ENCODE peak calls at places on chromosomes 7 and 10, in eight cellular contexts. Q is A549, I is ovary, L is tibial nerve, B is K562, R is transverse colon, V is HepG2, U is SK-N-SH. S is an unnamed sample.

GRCh38 chr10:132497083-132497680 is 40.4 kb upstream of the INPP5A start:
- DNase-seq in Q (no peak), I (no peak), L (no peak), B (no peak), R (no peak), V (no peak), U (no peak), S (no peak)

GRCh38 chr7:77266162-77266807 is 66.7 kb upstream of the FGL2 start:
- DNase-seq in Q (no peak), I (no peak), L (no peak), B (no peak), R (no peak), V (no peak), U (no peak), S (no peak)

GRCh38 chr7:158695726-158696452 is 8.7 kb downstream of the NCAPG2 start:
- DNase-seq in Q (peak; percentile 76), I (peak; percentile 73), L (peak; percentile 67), B (peak; percentile 23), R (peak; percentile 74), V (peak; percentile 35), U (peak; percentile 62), S (peak; percentile 49)

GRCh38 chr7:93973134-93973533 is 31.0 kb downstream of the BET1 start:
- DNase-seq in Q (no peak), I (no peak), L (no peak), B (no peak), R (no peak), V (no peak), U (no peak), S (no peak)

GRCh38 chr7:36047254-36047653 is 105.8 kb upstream of the EEPD1 start:
- DNase-seq in Q (peak; percentile 27), I (no peak), L (no peak), B (no peak), R (no peak), V (no peak), U (no peak), S (no peak)

GRCh38 chr10:112209534-112210200 is 26.1 kb upstream of the GPAM start:
- DNase-seq in Q (no peak), I (no peak), L (no peak), B (no peak), R (no peak), V (no peak), U (peak; percentile 68), S (no peak)

GRCh38 chr10:32409741-32410140 is 36.2 kb upstream of the CCDC7 start:
- DNase-seq in Q (peak; percentile 47), I (no peak), L (no peak), B (no peak), R (no peak), V (no peak), U (no peak), S (no peak)

GRCh38 chr7:33243319-33243881 is 114.0 kb downstream of the BBS9 start:
- DNase-seq in Q (peak; percentile 57), I (no peak), L (no peak), B (peak; percentile 23), R (no peak), V (peak; percentile 48), U (peak; percentile 57), S (no peak)

GRCh38 chr10:84348860-84349259 is 20.5 kb downstream of the CCSER2 start:
- DNase-seq in Q (no peak), I (no peak), L (no peak), B (no peak), R (no peak), V (no peak), U (no peak), S (no peak)

GRCh38 chr7:157018997-157019591 is 8.6 kb upstream of the MNX1 start:
- DNase-seq in Q (no peak), I (no peak), L (no peak), B (no peak), R (no peak), V (no peak), U (peak; percentile 58), S (no peak)

GRCh38 chr10:114714281-114714741 is 56.2 kb upstream of the ABLIM1 start:
- DNase-seq in Q (peak; percentile 81), I (no peak), L (no peak), B (no peak), R (peak; percentile 38), V (peak; percentile 81), U (no peak), S (peak; percentile 52)

GRCh38 chr10:22366771-22367170 is 21.5 kb downstream of the SPAG6 start:
- DNase-seq in Q (no peak), I (no peak), L (no peak), B (no peak), R (no peak), V (no peak), U (no peak), S (no peak)

GRCh38 chr7:137772221-137772620 is 74.6 kb downstream of the DGKI start:
- DNase-seq in Q (no peak), I (no peak), L (no peak), B (no peak), R (no peak), V (no peak), U (no peak), S (no peak)

GRCh38 chr10:127024655-127025054 is 119.4 kb downstream of the DOCK1 start:
- DNase-seq in Q (no peak), I (peak; percentile 57), L (no peak), B (no peak), R (no peak), V (no peak), U (no peak), S (no peak)

GRCh38 chr10:35495521-35496238 is 109.5 kb upstream of the GJD4 start:
- DNase-seq in Q (no peak), I (no peak), L (no peak), B (no peak), R (no peak), V (peak; percentile 63), U (peak; percentile 34), S (no peak)

GRCh38 chr7:99121496-99122021 is 22.3 kb downstream of the SMURF1 start:
- DNase-seq in Q (no peak), I (peak; percentile 55), L (no peak), B (no peak), R (no peak), V (no peak), U (no peak), S (no peak)

GRCh38 chr7:155225516-155225915 is 72.2 kb upstream of the INSIG1 start:
- DNase-seq in Q (no peak), I (no peak), L (no peak), B (no peak), R (no peak), V (no peak), U (no peak), S (no peak)

GRCh38 chr10:100996678-100997363 is 2.8 kb upstream of the LZTS2 start:
- DNase-seq in Q (peak; percentile 40), I (peak; percentile 55), L (no peak), B (peak; percentile 72), R (peak; percentile 55), V (no peak), U (peak; percentile 85), S (peak; percentile 49)

GRCh38 chr7:112080441-112080840 is 125.8 kb downstream of the DOCK4 start:
- DNase-seq in Q (peak; percentile 94), I (no peak), L (peak; percentile 35), B (no peak), R (no peak), V (peak; percentile 47), U (no peak), S (no peak)

GRCh38 chr7:33892945-33893344 is 12.4 kb upstream of the BMPER start:
- DNase-seq in Q (no peak), I (no peak), L (no peak), B (no peak), R (no peak), V (no peak), U (no peak), S (no peak)

GRCh38 chr7:107998150-107998549 is 4.8 kb downstream of the LAMB1 start:
- DNase-seq in Q (no peak), I (no peak), L (no peak), B (peak; percentile 43), R (no peak), V (no peak), U (no peak), S (no peak)

DNA sequence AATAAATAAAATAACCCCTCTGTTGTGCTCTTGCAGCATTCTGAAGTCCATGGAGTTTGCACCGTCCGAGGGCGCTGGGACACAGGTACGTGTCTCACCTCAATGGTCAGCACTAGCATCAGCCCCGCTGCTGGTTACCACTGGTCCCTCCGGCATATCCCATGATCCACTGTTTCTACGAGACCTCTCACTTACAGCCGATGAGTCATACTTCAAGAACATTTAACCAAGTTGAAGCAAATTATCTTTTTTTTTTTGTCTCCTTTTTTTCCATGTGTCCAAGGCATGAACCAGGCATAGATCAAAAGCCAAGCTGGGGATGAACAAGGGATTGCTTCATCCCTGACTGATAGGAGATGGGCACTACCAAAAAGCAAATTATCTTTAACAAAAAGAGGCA is 92.9 kb upstream of the SH2B2 start:
- DNase-seq in Q (no peak), I (no peak), L (no peak), B (no peak), R (no peak), V (no peak), U (no peak), S (no peak)
- TF ChIP-seq CTCF in Q (no peak), I (no peak), L (no peak), B (no peak), R (no peak), V (no peak), U (no peak), S (no peak)

GRCh38 chr7:132368246-132368900 is 207.9 kb downstream of the PLXNA4 start:
- DNase-seq in Q (no peak), I (no peak), L (no peak), B (no peak), R (peak; percentile 59), V (no peak), U (no peak), S (no peak)
- TF ChIP-seq EP300 in Q (no peak), I (no peak), L (no peak), B (no peak), R (no peak), V (no peak), U (no peak), S (no peak)

GRCh38 chr7:100612730-100613446 is 548 bp downstream of the MOSPD3 start:
- DNase-seq in Q (no peak), I (no peak), L (peak; percentile 9), B (no peak), R (no peak), V (peak; percentile 32), U (peak; percentile 75), S (no peak)
- TF ChIP-seq CTCF in Q (no peak), I (peak; percentile 5), L (no peak), B (peak; percentile 51), R (no peak), V (peak; percentile 85), U (peak; percentile 39), S (no peak)

DNA sequence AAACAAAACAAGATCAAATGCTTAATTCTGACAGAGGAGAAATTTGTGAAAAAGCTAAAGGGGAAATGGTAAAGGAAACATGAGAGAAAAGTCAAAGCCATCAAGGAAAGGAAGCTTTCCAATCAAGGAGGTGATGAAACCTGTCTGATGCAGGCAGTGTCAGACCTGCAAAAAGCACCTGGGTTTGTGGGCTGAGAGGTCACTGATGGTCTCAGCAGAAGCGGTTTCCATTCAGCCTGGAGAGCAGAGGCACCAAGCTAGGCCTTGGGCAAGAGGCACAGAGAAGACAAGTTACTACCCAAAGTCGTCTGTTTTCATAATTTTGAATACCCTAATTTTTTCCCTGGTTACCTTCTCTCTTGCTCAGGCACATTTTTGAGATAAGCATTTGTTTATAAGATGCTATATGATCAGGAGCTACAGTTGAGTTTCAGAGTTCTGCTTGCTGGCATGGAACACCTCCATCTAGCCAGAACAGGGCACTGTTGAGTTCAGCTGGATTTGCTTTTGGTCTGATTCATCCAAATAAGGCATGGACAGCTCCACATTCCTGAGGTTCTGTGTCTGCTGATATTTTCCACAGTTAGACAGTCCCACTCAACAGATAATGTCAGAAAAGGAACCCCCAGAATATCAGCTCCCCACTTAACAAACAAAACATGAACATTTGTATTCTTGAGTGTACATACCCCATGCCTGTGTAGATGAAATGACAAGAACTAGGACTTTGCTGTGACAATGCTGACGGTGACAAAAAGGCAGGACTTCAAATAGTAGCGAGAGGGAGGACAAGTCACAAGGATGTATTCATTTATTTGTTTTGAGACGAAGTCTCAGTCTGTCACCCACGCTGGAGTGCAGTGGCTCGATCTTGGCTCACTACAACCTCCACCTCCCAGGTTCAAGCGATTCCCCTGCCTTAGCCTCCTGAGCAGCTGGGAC is 4.9 kb upstream of the PPIA start:
- DNase-seq in Q (no peak), I (no peak), L (no peak), B (no peak), R (no peak), V (peak; percentile 57), U (no peak), S (no peak)
- TF ChIP-seq EP300 in Q (no peak), I (no peak), L (no peak), B (no peak), R (no peak), V (no peak), U (no peak), S (no peak)

S was measured in stomach.